ENCODE peak calls at places on chromosomes 11 and 22, in six cellular contexts. V, X, Y, D, L and C are unnamed samples.

GRCh38 chr22:20509344-20510047 is 2.1 kb downstream of the MED15 start:
- DNase-seq in Y (no peak), D (peak), V (peak), X (no peak), L (peak), C (peak)

GRCh38 chr22:21816787-21817496 is 50.5 kb downstream of the MAPK1 start:
- DNase-seq in D (peak), L (no peak), V (peak), Y (no peak), X (no peak), C (peak)

GRCh38 chr11:6635082-6635932 is 16.1 kb upstream of the TPP1 start:
- DNase-seq in L (no peak), X (no peak), D (peak), V (no peak), Y (no peak), C (no peak)

GRCh38 chr11:3146612-3147256 is 18.4 kb downstream of the OSBPL5 start:
- DNase-seq in Y (no peak), D (peak), L (no peak), V (no peak), X (no peak), C (no peak)

GRCh38 chr11:74185695-74186094 is 14.6 kb downstream of the PPME1 start:
- DNase-seq in Y (no peak), V (no peak), X (no peak), L (no peak), D (no peak), C (no peak)

GRCh38 chr11:69203901-69204245 is 48.1 kb downstream of the SMIM38 start:
- DNase-seq in D (no peak), Y (no peak), L (no peak), X (no peak), V (no peak), C (no peak)

GRCh38 chr22:32920032-32920628 is 118.6 kb downstream of the TIMP3 start:
- DNase-seq in V (no peak), X (no peak), D (peak), L (peak), Y (no peak), C (peak)

GRCh38 chr11:45560935-45561330 is 104.5 kb downstream of the CHST1 start:
- DNase-seq in Y (no peak), V (no peak), L (no peak), D (no peak), X (no peak), C (no peak)

GRCh38 chr11:68014157-68014965 is 4.2 kb downstream of the ALDH3B1 start:
- DNase-seq in V (no peak), X (no peak), D (peak), Y (no peak), L (no peak), C (peak)

GRCh38 chr11:113991170-113991569 is 16.3 kb downstream of the HTR3A start:
- DNase-seq in L (no peak), D (peak), X (no peak), V (no peak), Y (peak), C (no peak)

GRCh38 chr11:126703661-126704060 is 296.9 kb downstream of the KIRREL3 start:
- DNase-seq in X (no peak), V (no peak), L (no peak), D (no peak), Y (no peak), C (no peak)
- H3K4me3 ChIP-seq in X (no peak), V (no peak), L (no peak), D (no peak), Y (no peak), C (no peak)

GRCh38 chr22:37628830-37629229 is 10.6 kb upstream of the SH3BP1 start:
- DNase-seq in Y (no peak), L (no peak), X (no peak), D (no peak), V (no peak), C (no peak)

GRCh38 chr22:37632174-37633081 is 7.0 kb upstream of the SH3BP1 start:
- DNase-seq in L (no peak), D (no peak), V (no peak), X (no peak), Y (no peak), C (no peak)

GRCh38 chr22:37631448-37632173 is 7.9 kb upstream of the SH3BP1 start:
- DNase-seq in D (no peak), X (no peak), L (no peak), V (no peak), Y (no peak), C (no peak)

GRCh38 chr22:37629928-37630327 is 9.5 kb upstream of the SH3BP1 start:
- DNase-seq in L (no peak), Y (no peak), D (no peak), X (no peak), V (no peak), C (no peak)

DNA sequence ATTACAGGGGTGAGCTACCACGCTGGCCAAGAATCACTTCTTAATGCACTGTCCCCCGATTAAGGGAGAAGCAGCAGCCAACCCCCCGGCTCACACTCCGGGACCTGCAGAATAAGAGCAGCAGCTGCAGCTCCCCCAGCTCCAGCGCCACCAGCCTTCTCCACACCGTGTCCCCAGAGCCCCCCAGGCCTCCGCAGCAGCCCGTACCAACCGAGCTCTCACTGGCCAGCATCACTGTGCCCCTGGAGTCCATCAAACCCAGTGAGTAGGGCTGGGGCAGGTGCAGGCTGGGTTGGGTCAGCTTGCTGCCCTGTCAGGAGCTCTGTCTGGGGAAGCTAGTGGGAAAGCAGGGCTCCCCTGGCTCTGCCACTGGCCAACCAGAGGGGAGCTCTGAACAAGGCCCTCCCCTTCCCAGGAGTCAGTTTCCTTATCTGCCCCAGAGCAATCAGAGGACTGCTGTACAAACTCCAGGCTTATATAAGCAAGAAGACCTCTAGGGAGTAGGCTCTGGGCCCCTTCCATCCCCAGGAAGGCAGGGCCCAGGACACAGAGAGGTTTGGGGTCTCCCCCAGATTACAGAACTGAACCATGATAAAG is 8.5 kb upstream of the SH3BP1 start:
- DNase-seq in X (no peak), Y (no peak), V (no peak), D (no peak), L (no peak), C (no peak)
- H3K4me3 ChIP-seq in X (no peak), Y (no peak), V (no peak), D (no peak), L (no peak), C (no peak)

DNA sequence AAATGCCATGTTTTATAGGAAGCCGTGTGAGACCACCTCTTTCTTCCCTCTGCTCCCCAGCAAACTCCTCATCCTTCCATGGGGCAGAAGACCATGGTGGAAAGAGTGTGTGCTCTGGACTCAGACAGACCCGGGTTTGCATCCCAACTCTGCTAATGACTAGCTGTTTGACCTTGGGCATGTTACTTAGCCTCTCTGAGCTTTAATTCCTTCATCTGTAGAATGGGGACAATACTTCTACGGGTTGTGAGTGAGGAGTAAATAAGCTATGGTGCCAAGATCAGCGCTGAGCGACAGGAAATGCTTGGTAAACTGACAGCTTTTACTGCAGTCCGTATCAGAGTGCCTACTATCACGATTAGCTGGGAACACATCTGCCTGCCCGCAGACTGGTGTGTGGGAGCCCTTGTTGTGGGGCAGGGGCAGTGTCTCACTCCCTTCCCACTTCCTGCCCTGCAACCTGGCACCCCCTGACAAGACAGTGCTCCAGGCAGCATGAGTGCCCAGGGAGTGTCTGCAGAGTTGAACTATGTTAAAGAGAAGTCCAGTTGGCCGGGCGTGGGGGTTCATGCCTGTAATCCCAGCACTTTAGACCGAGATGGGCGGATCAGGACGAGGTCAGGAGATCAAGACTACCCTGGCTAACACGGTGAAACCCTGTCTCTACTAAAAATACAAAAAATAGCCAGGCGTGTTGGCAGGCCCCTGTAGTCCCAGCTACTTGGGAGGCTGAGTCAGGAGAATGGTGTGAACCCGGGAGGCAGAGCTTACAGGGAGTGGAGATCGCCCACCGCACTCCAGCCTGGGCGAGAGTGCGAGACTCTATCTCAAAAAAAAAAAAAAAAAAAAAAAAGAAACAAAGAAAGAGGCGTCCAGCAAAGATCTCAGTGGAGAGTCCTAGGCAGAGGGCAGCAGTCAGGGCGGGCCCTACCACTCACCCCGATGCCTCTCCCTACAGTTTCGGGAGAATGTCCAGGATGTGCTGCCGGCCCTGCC is 2.2 kb downstream of the SEC14L2 start:
- DNase-seq in Y (no peak), V (no peak), X (no peak), D (no peak), L (no peak), C (no peak)
- H3K4me3 ChIP-seq in Y (no peak), V (peak), X (peak), D (peak), L (peak), C (peak)

DNA sequence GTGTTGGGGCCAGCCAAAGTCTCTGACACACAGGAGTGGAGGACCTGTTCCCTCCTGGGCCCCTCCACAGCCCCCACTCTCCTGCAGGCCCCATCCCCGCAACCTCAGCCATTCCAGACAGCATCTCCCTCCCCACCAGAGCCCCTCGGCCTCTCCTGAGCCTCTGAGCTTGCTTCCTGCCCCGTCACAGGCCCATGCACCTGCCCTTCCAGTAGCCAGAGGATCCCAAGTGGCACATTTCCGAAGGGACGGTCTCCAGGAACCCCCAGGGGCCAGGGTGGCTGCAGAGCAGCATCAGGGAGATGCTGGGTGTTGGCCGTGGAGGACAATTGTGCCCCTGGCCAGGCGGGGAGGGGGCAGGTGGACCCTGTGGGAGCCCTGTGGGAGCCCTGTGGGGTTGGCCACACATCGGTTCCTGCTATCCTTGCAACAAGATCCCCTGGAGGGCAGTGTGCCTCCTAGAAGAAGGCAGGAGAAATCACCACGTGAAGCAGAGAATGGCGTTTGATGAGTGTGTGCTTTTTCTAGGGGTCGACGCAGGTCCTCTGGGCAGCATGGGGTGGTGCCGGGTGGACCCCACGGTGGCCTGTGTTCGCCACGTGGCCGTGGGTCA is 45.3 kb upstream of the PPARA start:
- DNase-seq in V (no peak), Y (no peak), D (no peak), L (no peak), X (no peak), C (no peak)
- H3K4me3 ChIP-seq in V (no peak), Y (no peak), D (no peak), L (no peak), X (no peak), C (no peak)